ENCODE peak calls at places on chromosomes 6 and 20, in ten cellular contexts. Z, P, Y, U, O, J, B, K, N and A are unnamed samples.

GRCh38 chr6:2875840-2876207 is 27.3 kb downstream of the SERPINB9 start:
- DNase-seq in P (peak), Y (peak), K (no peak), J (no peak), B (peak), Z (no peak), N (peak), O (peak), U (no peak), A (no peak)

GRCh38 chr6:19691465-19692167 is 145.6 kb upstream of the ID4 start:
- DNase-seq in O (no peak), P (no peak), J (peak), B (no peak), Z (no peak), U (no peak), K (no peak), Y (no peak), N (no peak), A (no peak)

GRCh38 chr6:41092421-41093140 is 19.8 kb downstream of the NFYA start:
- DNase-seq in P (peak), J (no peak), O (no peak), B (no peak), N (peak), U (no peak), Z (no peak), Y (no peak), K (no peak), A (no peak)

GRCh38 chr6:24658573-24659511 is 7.9 kb downstream of the TDP2 start:
- DNase-seq in J (no peak), B (no peak), Y (no peak), U (no peak), Z (no peak), N (no peak), O (no peak), K (no peak), P (no peak), A (no peak)

GRCh38 chr6:85078071-85078470 is 313.7 kb upstream of the TBX18 start:
- DNase-seq in N (no peak), Z (no peak), B (no peak), O (no peak), K (no peak), P (peak), U (no peak), Y (no peak), J (no peak), A (no peak)

GRCh38 chr6:6557871-6558270 is 30.6 kb upstream of the LY86 start:
- DNase-seq in J (no peak), P (no peak), O (no peak), K (no peak), Z (no peak), N (no peak), U (no peak), B (no peak), Y (no peak), A (no peak)

GRCh38 chr20:16947346-16947943 is 199.3 kb downstream of the OTOR start:
- DNase-seq in Y (no peak), Z (no peak), J (no peak), U (no peak), K (no peak), B (no peak), O (no peak), N (no peak), P (no peak), A (no peak)

GRCh38 chr20:23129256-23129655 is 43.1 kb upstream of the CD93 start:
- DNase-seq in U (no peak), P (no peak), J (no peak), Y (no peak), N (no peak), O (no peak), Z (no peak), K (no peak), B (no peak), A (no peak)

GRCh38 chr20:17957505-17958325 is 10.9 kb downstream of the SNX5 start:
- DNase-seq in N (no peak), Y (no peak), P (no peak), J (no peak), B (no peak), U (no peak), K (no peak), O (no peak), Z (no peak), A (no peak)

GRCh38 chr6:5323979-5324378 is 62.7 kb downstream of the FARS2 start:
- DNase-seq in N (no peak), U (no peak), Y (no peak), K (no peak), Z (no peak), O (no peak), J (no peak), B (no peak), P (no peak), A (no peak)

GRCh38 chr6:43699564-43700186 is 12.1 kb upstream of the MRPS18A start:
- DNase-seq in Z (no peak), N (no peak), K (no peak), O (peak), U (no peak), P (peak), B (no peak), Y (no peak), J (peak), A (no peak)

GRCh38 chr20:35133006-35133405 is 14.1 kb downstream of the EDEM2 start:
- DNase-seq in P (no peak), Y (no peak), U (no peak), K (no peak), O (no peak), J (no peak), N (no peak), Z (peak), B (no peak), A (no peak)

GRCh38 chr6:98824163-98824906 is 10.0 kb upstream of the POU3F2 start:
- DNase-seq in N (no peak), O (no peak), B (no peak), P (no peak), J (no peak), Y (no peak), U (no peak), K (no peak), Z (no peak), A (no peak)

GRCh38 chr20:45052698-45053440 is 48.1 kb downstream of the KCNS1 start:
- DNase-seq in U (no peak), P (no peak), J (no peak), Z (no peak), Y (peak), N (no peak), K (no peak), O (no peak), B (no peak), A (no peak)

GRCh38 chr20:36097751-36098151 is 56.8 kb upstream of the EPB41L1 start:
- DNase-seq in B (no peak), J (no peak), P (peak), U (no peak), Z (no peak), Y (no peak), K (no peak), N (no peak), O (no peak), A (no peak)

GRCh38 chr20:34268851-34269668 is 27.8 kb downstream of the ASIP start:
- DNase-seq in O (peak), U (peak), J (no peak), K (no peak), P (peak), N (no peak), Z (no peak), B (peak), Y (peak), A (peak)

GRCh38 chr20:18496042-18496441 is 983 bp downstream of the RBBP9 start:
- DNase-seq in J (no peak), Y (no peak), Z (no peak), N (peak), B (no peak), P (peak), K (no peak), O (no peak), U (no peak), A (peak)

GRCh38 chr6:89999154-89999553 is 104.9 kb downstream of the GJA10 start:
- DNase-seq in U (peak), K (peak), B (peak), Z (no peak), P (peak), N (no peak), J (peak), Y (no peak), O (no peak), A (no peak)

GRCh38 chr6:20367716-20368485 is 33.8 kb upstream of the E2F3 start:
- DNase-seq in K (no peak), J (no peak), Z (no peak), P (no peak), B (no peak), Y (no peak), O (no peak), N (no peak), U (no peak), A (no peak)

GRCh38 chr20:17556842-17557674 is 12.8 kb upstream of the DSTN start:
- DNase-seq in J (peak), Z (peak), P (peak), K (peak), O (peak), N (no peak), U (peak), B (peak), Y (no peak), A (peak)

GRCh38 chr6:155481215-155481614 is 25.6 kb upstream of the NOX3 start:
- DNase-seq in B (no peak), P (no peak), O (no peak), K (no peak), Z (no peak), Y (no peak), J (no peak), N (no peak), U (no peak), A (no peak)

GRCh38 chr20:52056203-52057062 is 135.1 kb downstream of the ZFP64 start:
- DNase-seq in N (no peak), B (no peak), K (no peak), J (no peak), U (no peak), Z (no peak), P (peak), O (no peak), Y (no peak), A (no peak)

GRCh38 chr6:146871613-146872465 is 273.1 kb downstream of the ADGB start:
- DNase-seq in Y (no peak), U (no peak), O (no peak), B (no peak), N (no peak), K (no peak), Z (no peak), J (peak), P (no peak), A (no peak)

GRCh38 chr6:112113918-112114317 is 26.5 kb downstream of the FAM229B start:
- DNase-seq in K (no peak), O (no peak), P (no peak), N (no peak), Z (no peak), Y (no peak), J (no peak), B (no peak), U (no peak), A (no peak)

GRCh38 chr20:32201296-32201976 is 6.1 kb downstream of the PLAGL2 start:
- DNase-seq in P (no peak), N (no peak), J (no peak), O (no peak), U (no peak), K (no peak), B (no peak), Z (no peak), Y (no peak), A (no peak)